ENCODE peak calls at places on chromosomes 12 and 14, in four cellular contexts. D is dorsolateral prefrontal cortex, Y is fibroblast of mammary gland, J is HFF-Myc. U is an unnamed sample.

GRCh38 chr12:19065223-19065622 is 64.3 kb upstream of the PLEKHA5 start:
- DNase-seq in Y (no peak), J (no peak), D (no peak), U (no peak)

GRCh38 chr12:115341442-115341841 is 657.5 kb upstream of the TBX3 start:
- DNase-seq in D (no peak), Y (peak), J (peak), U (peak)

GRCh38 chr14:24818054-24818822 is 184.2 kb upstream of the GZMB start:
- DNase-seq in Y (no peak), J (peak), D (no peak), U (no peak)

GRCh38 chr12:98594050-98594853 is 766 bp downstream of the SLC25A3 start:
- DNase-seq in Y (no peak), D (peak), J (no peak), U (peak)

GRCh38 chr12:42323856-42324255 is 2.0 kb downstream of the ZCRB1 start:
- DNase-seq in D (no peak), J (no peak), Y (no peak), U (no peak)

GRCh38 chr14:61178226-61179060 is 102.7 kb downstream of the TMEM30B start:
- DNase-seq in J (peak), Y (peak), D (no peak), U (peak)

GRCh38 chr14:53723221-53723620 is 233.4 kb downstream of the BMP4 start:
- DNase-seq in J (no peak), Y (no peak), D (no peak), U (no peak)

GRCh38 chr14:106790189-106791036 is 1264.0 kb downstream of the TMEM121 start:
- DNase-seq in D (no peak), J (no peak), Y (no peak), U (peak)

GRCh38 chr14:79432640-79433039 is 778.7 kb downstream of the DIO2 start:
- DNase-seq in J (no peak), Y (no peak), D (no peak), U (no peak)

GRCh38 chr14:61659582-61659981 is 35.7 kb upstream of the HIF1A start:
- DNase-seq in D (no peak), J (no peak), Y (peak), U (peak)

U was measured in GM23248.